ENCODE peak calls at places on chromosomes 7 and 10, in eight cellular contexts. I is NCI-H2081; E is HEK293T; R is naive thymus-derived CD8-positive, alpha-beta T cell; M is NCI-H1092 treated with DMSO at 0.1 percent for 48 hours; S is left ventricle myocardium inferior; B is WTC11; Z is iris pigment epithelial cell. W is an unnamed sample.

GRCh38 chr10:102710604-102711003 is 3.6 kb downstream of the ARL3 start:
- DNase-seq in I (no peak), E (no peak), R (no peak), M (no peak), S (no peak), B (no peak), Z (peak; percentile 88), W (no peak)

GRCh38 chr10:47447740-47448139 is 36.2 kb downstream of the ANXA8 start:
- DNase-seq in I (no peak), E (no peak), R (no peak), M (no peak), S (no peak), B (no peak), Z (no peak), W (no peak)

GRCh38 chr7:134514663-134515062 is 12.7 kb upstream of the AKR1B10 start:
- DNase-seq in I (peak; percentile 77), E (peak; percentile 83), R (peak; percentile 28), M (peak; percentile 73), S (no peak), B (no peak), Z (peak; percentile 79), W (peak; percentile 52)

GRCh38 chr7:156604311-156604710 is 36.3 kb upstream of the RNF32 start:
- DNase-seq in I (no peak), E (no peak), R (no peak), M (no peak), S (no peak), B (no peak), Z (no peak), W (no peak)

GRCh38 chr10:54667136-54667535 is 133.9 kb downstream of the PCDH15 start:
- DNase-seq in I (no peak), E (no peak), R (no peak), M (no peak), S (no peak), B (no peak), Z (no peak), W (no peak)

GRCh38 chr10:71542476-71542875 is 145.8 kb downstream of the CDH23 start:
- DNase-seq in I (no peak), E (no peak), R (no peak), M (no peak), S (no peak), B (no peak), Z (no peak), W (no peak)

GRCh38 chr7:91424372-91424771 is 160.1 kb downstream of the FZD1 start:
- DNase-seq in I (no peak), E (no peak), R (no peak), M (peak; percentile 64), S (no peak), B (peak; percentile 35), Z (no peak), W (peak; percentile 67)

GRCh38 chr10:91124016-91124415 is 96.4 kb upstream of the PCGF5 start:
- DNase-seq in I (no peak), E (no peak), R (no peak), M (no peak), S (no peak), B (no peak), Z (no peak), W (no peak)

GRCh38 chr7:51016546-51016945 is 233.8 kb upstream of the GRB10 start:
- DNase-seq in I (no peak), E (no peak), R (no peak), M (no peak), S (no peak), B (no peak), Z (no peak), W (no peak)

GRCh38 chr7:47407821-47408674 is 173.9 kb downstream of the TNS3 start:
- DNase-seq in I (no peak), E (no peak), R (no peak), M (no peak), S (no peak), B (no peak), Z (no peak), W (no peak)

GRCh38 chr10:23075672-23076071 is 19.7 kb upstream of the MSRB2 start:
- DNase-seq in I (no peak), E (no peak), R (no peak), M (no peak), S (no peak), B (no peak), Z (no peak), W (no peak)

GRCh38 chr10:53664620-53665019 is 892.0 kb upstream of the MBL2 start:
- DNase-seq in I (no peak), E (no peak), R (no peak), M (no peak), S (no peak), B (no peak), Z (peak; percentile 0), W (no peak)

GRCh38 chr7:135392701-135393100 is 117.2 kb downstream of the CNOT4 start:
- DNase-seq in I (no peak), E (no peak), R (no peak), M (no peak), S (no peak), B (no peak), Z (no peak), W (no peak)

GRCh38 chr7:149126662-149127321 is 668 bp upstream of the ZNF425 start:
- DNase-seq in I (peak; percentile 59), E (peak; percentile 70), R (peak; percentile 53), M (peak; percentile 80), S (peak; percentile 50), B (no peak), Z (peak; percentile 14), W (peak; percentile 66)